ENCODE peak calls at places on chromosomes 7 and 10, in four cellular contexts. Q is GM23338, L is colonic mucosa, W is breast epithelium. A is an unnamed sample. For H3K4me1, the result is how much of the 10 kb centered on the place peaks cover.

GRCh38 chr7:80018941-80019808 is 115.5 kb upstream of the GNAI1 start:
- DNase-seq in L (peak), Q (peak), W (no peak), A (peak)

GRCh38 chr10:84339025-84339424 is 10.6 kb downstream of the CCSER2 start:
- DNase-seq in Q (no peak), L (no peak), W (no peak), A (no peak)

GRCh38 chr10:91210435-91210834 is 10.0 kb upstream of the PCGF5 start:
- DNase-seq in L (peak), W (no peak), Q (no peak), A (peak)

GRCh38 chr7:25168145-25168544 is 43.1 kb upstream of the CYCS start:
- DNase-seq in L (no peak), W (no peak), Q (no peak), A (no peak)

GRCh38 chr10:100007239-100008141 is 2.3 kb downstream of the DNMBP start:
- DNase-seq in Q (no peak), L (no peak), W (no peak), A (no peak)

GRCh38 chr10:71270301-71270777 is 48.7 kb upstream of the SLC29A3 start:
- DNase-seq in W (no peak), L (peak), Q (peak), A (peak)

GRCh38 chr7:36208997-36209813 is 56.2 kb downstream of the EEPD1 start:
- DNase-seq in W (no peak), L (no peak), Q (no peak), A (no peak)

GRCh38 chr10:31808258-31809218 is 120.1 kb downstream of the ARHGAP12 start:
- DNase-seq in W (no peak), L (no peak), Q (peak), A (peak)

GRCh38 chr10:50286517-50286916 is 35.2 kb upstream of the ASAH2 start:
- DNase-seq in L (no peak), Q (no peak), W (no peak), A (no peak)

GRCh38 chr10:121459765-121460453 is 138.3 kb downstream of the FGFR2 start:
- DNase-seq in L (no peak), W (no peak), Q (no peak), A (no peak)

GRCh38 chr7:5423272-5423843 is at the start of gene TNRC18:
- DNase-seq in W (no peak), Q (no peak), L (peak), A (no peak)

GRCh38 chr10:118853916-118854315 is 99.1 kb upstream of the CACUL1 start:
- DNase-seq in W (no peak), L (no peak), Q (no peak), A (no peak)

GRCh38 chr7:76234931-76235441 is 33.3 kb downstream of the SRRM3 start:
- DNase-seq in Q (peak), W (peak), L (peak), A (peak)

GRCh38 chr7:151461942-151462230 is 21.9 kb upstream of the CRYGN start:
- DNase-seq in L (no peak), Q (no peak), W (no peak), A (no peak)

GRCh38 chr7:108086962-108087361 is 43.2 kb downstream of the LAMB4 start:
- DNase-seq in W (no peak), L (no peak), Q (no peak), A (no peak)

GRCh38 chr7:39732837-39733804 is 109.7 kb downstream of the RALA start:
- DNase-seq in L (peak), W (peak), Q (peak), A (peak)

GRCh38 chr10:132916956-132917666 is 25.3 kb downstream of the CFAP46 start:
- DNase-seq in W (no peak), Q (no peak), L (no peak), A (no peak)

GRCh38 chr7:142632291-142633134 is 116.8 kb upstream of the PRSS1 start:
- DNase-seq in W (no peak), Q (peak), L (peak), A (peak)

GRCh38 chr10:35569111-35569707 is 35.9 kb upstream of the GJD4 start:
- DNase-seq in L (no peak), Q (no peak), W (no peak), A (no peak)

GRCh38 chr7:35420657-35421056 is 166.8 kb upstream of the TBX20 start:
- DNase-seq in W (no peak), Q (no peak), L (no peak), A (no peak)

GRCh38 chr10:48531486-48531885 is 73.4 kb downstream of the ARHGAP22 start:
- DNase-seq in L (no peak), Q (no peak), W (no peak), A (no peak)

GRCh38 chr7:91228927-91229326 is 35.3 kb upstream of the FZD1 start:
- DNase-seq in W (no peak), Q (no peak), L (no peak), A (no peak)

GRCh38 chr10:48612241-48612943 is 7.5 kb upstream of the ARHGAP22 start:
- DNase-seq in Q (no peak), L (peak), W (no peak), A (no peak)

GRCh38 chr10:44032216-44032615 is 352.7 kb downstream of the CXCL12 start:
- DNase-seq in Q (no peak), L (peak), W (no peak), A (no peak)

GRCh38 chr7:155807013-155807804 is 5.1 kb downstream of the SHH start:
- DNase-seq in Q (peak), L (peak), W (no peak), A (no peak)

GRCh38 chr7:155804897-155805825 is 7.1 kb downstream of the SHH start:
- DNase-seq in Q (peak), W (no peak), L (peak), A (peak)

GRCh38 chr7:155804431-155804831 is 7.8 kb downstream of the SHH start:
- DNase-seq in Q (peak), L (peak), W (no peak), A (no peak)

GRCh38 chr7:155806096-155806871 is 6.0 kb downstream of the SHH start:
- DNase-seq in W (no peak), Q (peak), L (no peak), A (no peak)

GRCh38 chr7:155805826-155806095 is 6.5 kb downstream of the SHH start:
- DNase-seq in W (no peak), Q (peak), L (no peak), A (no peak)
- H3K4me1 ChIP-seq in W (under half), Q (under half), L (under half), A (under half)

DNA sequence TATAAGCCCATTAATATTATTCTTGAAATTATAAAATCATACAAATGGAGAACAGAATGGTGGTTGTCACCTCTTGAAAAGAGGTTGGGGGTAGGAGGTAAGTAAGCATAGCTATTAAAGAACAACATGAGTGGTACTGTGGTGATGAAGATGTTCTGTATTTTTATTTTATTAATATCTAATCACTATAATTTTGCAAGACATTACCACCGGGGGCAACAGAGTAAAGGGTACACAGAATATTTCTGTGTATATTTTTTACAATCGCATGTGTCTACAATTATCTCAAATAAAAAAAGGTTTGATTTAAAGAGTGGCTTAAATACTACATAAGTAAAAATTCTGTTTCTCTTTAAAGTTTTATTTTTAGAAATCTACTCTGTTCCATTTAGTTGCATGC is 557.8 kb downstream of the NXPH1 start:
- DNase-seq in Q (no peak), W (no peak), L (no peak), A (no peak)
- H3K4me1 ChIP-seq in Q (under half), W (under half), L (under half), A (under half)

GRCh38 chr7:102061981-102062390 is 224.7 kb upstream of the SH2B2 start:
- DNase-seq in L (no peak), W (peak), Q (no peak), A (peak)

GRCh38 chr7:102063736-102064135 is 222.9 kb upstream of the SH2B2 start:
- DNase-seq in L (peak), W (peak), Q (peak), A (peak)

GRCh38 chr7:102066476-102066875 is 220.2 kb upstream of the SH2B2 start:
- DNase-seq in Q (no peak), W (peak), L (peak), A (no peak)

GRCh38 chr7:102064361-102065025 is 222.2 kb upstream of the SH2B2 start:
- DNase-seq in Q (no peak), L (no peak), W (peak), A (peak)

DNA sequence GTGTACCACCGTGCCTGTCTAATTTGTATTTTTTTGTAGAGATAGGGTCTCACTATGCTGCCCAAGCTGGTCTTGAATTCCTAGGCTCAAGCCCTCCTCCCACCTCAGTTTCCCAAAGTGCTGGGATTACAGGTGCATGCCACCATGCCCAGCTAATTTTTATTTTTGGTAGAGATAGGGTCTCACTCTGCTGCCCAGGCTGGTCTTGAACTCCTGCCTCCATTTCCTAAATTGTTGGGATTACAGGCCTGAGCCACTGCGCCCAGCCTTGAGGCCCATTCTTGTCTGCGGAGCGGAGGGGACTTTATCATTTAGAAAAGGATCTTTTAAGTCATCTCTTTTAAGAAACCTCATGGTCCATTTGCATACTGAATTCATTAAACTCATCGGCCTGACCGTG is 221.4 kb upstream of the SH2B2 start:
- DNase-seq in Q (no peak), L (no peak), W (peak), A (no peak)
- H3K4me1 ChIP-seq in Q (under half), L (under half), W (under half), A (under half)

DNA sequence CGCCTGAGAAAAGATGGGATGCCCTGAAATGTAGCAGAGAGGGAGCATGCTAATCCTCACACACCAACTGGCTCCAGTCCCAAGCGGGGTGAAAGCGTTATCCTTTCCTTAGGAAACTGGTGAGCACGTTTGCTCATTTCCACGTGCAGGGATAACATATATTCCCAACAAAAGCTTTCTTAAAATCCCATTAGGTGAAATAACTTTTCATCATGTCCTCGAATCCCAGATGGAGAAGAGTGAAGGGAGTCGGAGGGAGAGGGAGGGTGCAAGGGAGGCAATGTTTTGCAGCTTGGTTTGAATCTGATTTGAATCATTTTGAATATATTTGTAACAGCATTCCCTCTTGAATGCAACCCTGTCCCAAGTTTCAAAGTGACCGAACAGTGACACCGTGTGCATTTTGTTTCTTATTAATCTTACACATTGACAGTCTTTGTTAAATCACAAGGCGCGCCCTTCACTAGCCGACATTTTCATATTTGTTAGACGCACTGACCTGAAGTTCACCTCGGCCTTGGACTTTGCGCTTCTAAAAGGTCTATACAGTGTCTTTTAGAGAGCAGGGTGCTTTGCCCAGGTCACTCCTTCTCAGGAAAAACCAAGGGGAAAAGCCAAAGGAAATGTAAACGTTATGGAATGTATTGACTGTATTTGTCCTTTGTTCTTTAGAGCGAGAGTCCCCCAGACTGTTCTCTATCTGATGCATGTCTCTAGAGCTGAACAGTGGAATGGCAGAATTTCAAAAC is 3.0 kb upstream of the HOXA4 start:
- DNase-seq in L (peak), W (no peak), Q (no peak), A (no peak)
- H3K4me1 ChIP-seq in L (under half), W (under half), Q (under half), A (under half)

GRCh38 chr10:124144536-124144935 is 51.1 kb upstream of the CHST15 start:
- DNase-seq in Q (no peak), L (no peak), W (no peak), A (no peak)
- H3K4me1 ChIP-seq in Q (under half), L (under half), W (under half), A (under half)

DNA sequence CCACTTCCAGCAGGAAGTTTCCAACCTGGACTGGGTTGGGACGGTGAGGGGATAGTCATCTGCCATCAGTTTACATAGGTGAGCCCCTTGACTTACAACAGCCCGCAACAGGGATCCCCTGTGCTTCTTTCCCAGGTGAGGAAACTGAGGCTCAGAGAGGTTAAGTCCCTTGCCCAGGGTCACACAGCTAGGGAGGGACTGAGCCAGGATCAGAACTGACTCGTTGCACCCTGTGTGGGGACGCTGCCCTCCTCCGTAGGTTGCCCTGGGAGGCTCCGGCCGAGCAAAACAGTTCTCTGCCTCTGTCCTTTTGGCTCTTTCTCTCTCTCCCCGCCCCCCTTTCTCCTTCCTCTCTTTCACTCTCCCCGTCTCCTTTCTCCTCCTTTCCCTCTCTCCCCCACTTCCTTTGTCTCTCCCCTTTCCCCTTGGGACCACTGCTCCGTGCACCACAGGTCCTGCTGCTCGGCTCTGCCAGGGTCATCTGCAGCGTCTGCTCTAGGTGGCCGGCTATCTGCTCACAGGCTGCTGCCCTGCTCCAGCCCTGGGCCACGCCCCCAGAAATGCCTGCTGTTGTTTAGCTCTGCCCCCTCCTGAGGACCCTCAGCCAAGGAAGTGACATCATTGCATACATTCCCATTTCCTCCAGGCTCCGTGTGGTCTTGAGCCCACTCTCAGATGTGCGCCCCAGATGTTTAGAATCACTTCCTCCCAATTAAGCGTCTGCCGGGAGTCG is 117.3 kb upstream of the PPIF start:
- DNase-seq in L (no peak), Q (peak), W (no peak), A (peak)
- H3K4me1 ChIP-seq in L (under half), Q (under half), W (under half), A (under half)

GRCh38 chr7:53315986-53316385 is 280.6 kb downstream of the POM121L12 start:
- DNase-seq in W (peak), L (no peak), Q (no peak), A (peak)
- H3K4me1 ChIP-seq in W (under half), L (under half), Q (under half), A (under half)

GRCh38 chr10:126059101-126059826 is 162.9 kb downstream of the FANK1 start:
- DNase-seq in W (no peak), L (no peak), Q (no peak), A (no peak)
- H3K4me1 ChIP-seq in W (under half), L (under half), Q (under half), A (under half)

GRCh38 chr10:131751827-131752775 is 148.7 kb upstream of the PPP2R2D start:
- DNase-seq in W (no peak), L (no peak), Q (peak), A (no peak)

GRCh38 chr10:131748831-131749766 is 151.7 kb upstream of the PPP2R2D start:
- DNase-seq in Q (no peak), L (peak), W (no peak), A (no peak)

GRCh38 chr10:131750973-131751826 is 149.6 kb upstream of the PPP2R2D start:
- DNase-seq in W (no peak), Q (no peak), L (no peak), A (no peak)

GRCh38 chr10:131749767-131750142 is 151.1 kb upstream of the PPP2R2D start:
- DNase-seq in Q (no peak), W (no peak), L (no peak), A (no peak)

GRCh38 chr10:131750171-131750895 is 150.5 kb upstream of the PPP2R2D start:
- DNase-seq in W (no peak), Q (no peak), L (no peak), A (no peak)
- H3K4me1 ChIP-seq in W (under half), Q (under half), L (under half), A (under half)

DNA sequence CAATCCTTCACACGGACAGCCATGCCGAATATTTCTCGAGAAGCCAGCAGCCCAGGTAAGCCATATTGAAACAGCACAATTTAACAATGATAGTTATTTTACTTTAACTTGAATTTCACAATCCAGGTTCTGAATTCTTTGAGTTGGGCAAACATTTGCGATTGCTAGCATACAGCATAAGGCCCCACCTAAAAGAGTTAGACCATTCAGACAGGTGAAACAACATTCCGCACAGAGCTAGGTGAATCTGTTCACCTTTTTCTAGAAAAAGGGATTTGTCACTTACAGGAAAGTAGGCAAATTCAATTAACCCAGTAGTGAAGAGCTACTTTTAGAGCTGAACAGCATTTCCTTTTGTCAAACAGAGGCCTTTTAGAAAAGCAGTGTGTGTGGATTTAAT is 45.3 kb downstream of the CREB3L2 start:
- DNase-seq in L (no peak), W (no peak), Q (no peak), A (no peak)
- H3K4me1 ChIP-seq in L (under half), W (under half), Q (under half), A (under half)